ENCODE peak calls at places on chromosomes 6 and 20, in five cellular contexts. G, A, Y, W and S are unnamed samples.

GRCh38 chr6:6752129-6752528 is 163.6 kb downstream of the LY86 start:
- DNase-seq in G (no peak), A (no peak), Y (peak), W (no peak), S (no peak)

GRCh38 chr20:49914310-49915117 is 815 bp downstream of the SPATA2 start:
- DNase-seq in G (no peak), A (no peak), Y (peak), W (no peak), S (no peak)

GRCh38 chr6:53382421-53382820 is 33.7 kb upstream of the ELOVL5 start:
- DNase-seq in G (no peak), A (no peak), Y (no peak), W (no peak), S (no peak)

GRCh38 chr6:17482711-17483110 is 89.3 kb downstream of the CAP2 start:
- DNase-seq in G (no peak), A (no peak), Y (no peak), W (no peak), S (no peak)

GRCh38 chr6:54125493-54125892 is 14.2 kb downstream of the MLIP start:
- DNase-seq in G (no peak), A (no peak), Y (no peak), W (no peak), S (no peak)

GRCh38 chr6:62286470-62286843 is 432 bp upstream of the KHDRBS2 start:
- DNase-seq in G (no peak), A (no peak), Y (no peak), W (no peak), S (no peak)

GRCh38 chr6:25202505-25202904 is 76.7 kb upstream of the CARMIL1 start:
- DNase-seq in G (no peak), A (no peak), Y (no peak), W (no peak), S (no peak)

GRCh38 chr6:13614126-13614925 is 809 bp upstream of the NOL7 start:
- DNase-seq in G (peak), A (no peak), Y (peak), W (no peak), S (no peak)

GRCh38 chr6:137610702-137611101 is 116.5 kb upstream of the OLIG3 start:
- DNase-seq in G (no peak), A (no peak), Y (no peak), W (no peak), S (no peak)

GRCh38 chr6:13492357-13492756 is 5.0 kb upstream of the GFOD1 start:
- DNase-seq in G (no peak), A (no peak), Y (no peak), W (no peak), S (no peak)

GRCh38 chr6:166623318-166623717 is 3.7 kb downstream of the RPS6KA2 start:
- DNase-seq in G (no peak), A (no peak), Y (no peak), W (no peak), S (no peak)